ENCODE peak calls at places on chromosome 18, in four cellular contexts. J is naive thymus-derived CD4-positive, alpha-beta T cell; T is activated T-cell treated with anti-CD3 and anti-CD28 coated beads, Interleukin-2, amount 50 U/mL, for 72 hours; G is EL. B is an unnamed sample.

GRCh38 chr18:48529796-48530195 is 9.0 kb upstream of the CTIF start:
- DNase-seq in J (no peak), T (no peak), G (peak), B (no peak)

GRCh38 chr18:48940854-48941531 is 9.8 kb downstream of the SMAD7 start:
- DNase-seq in J (peak), T (peak), G (no peak), B (peak)

GRCh38 chr18:76384861-76385680 is 110.0 kb downstream of the ZNF516 start:
- DNase-seq in J (no peak), T (no peak), G (no peak), B (no peak)

GRCh38 chr18:69674921-69675405 is 272.7 kb downstream of the CD226 start:
- DNase-seq in J (no peak), T (no peak), G (no peak), B (no peak)

GRCh38 chr18:14086459-14087231 is 45.6 kb downstream of the ZNF519 start:
- DNase-seq in J (no peak), T (no peak), G (peak), B (no peak)

GRCh38 chr18:22650247-22650646 is 232.5 kb upstream of the CTAGE1 start:
- DNase-seq in J (no peak), T (no peak), G (no peak), B (no peak)

GRCh38 chr18:23438608-23439366 is 14.3 kb upstream of the RIOK3 start:
- DNase-seq in J (no peak), T (no peak), G (no peak), B (no peak)

GRCh38 chr18:79606621-79607331 is 72.8 kb upstream of the CTDP1 start:
- DNase-seq in J (no peak), T (no peak), G (no peak), B (no peak)

GRCh38 chr18:28127763-28128737 is 48.9 kb downstream of the CDH2 start:
- DNase-seq in J (no peak), T (no peak), G (peak), B (no peak)

GRCh38 chr18:58336605-58337004 is 292.3 kb downstream of the ALPK2 start:
- DNase-seq in J (no peak), T (no peak), G (no peak), B (no peak)

GRCh38 chr18:50560681-50561629 is 1.1 kb downstream of the MAPK4 start:
- DNase-seq in J (no peak), T (peak), G (no peak), B (no peak)

GRCh38 chr18:73895701-73896100 is 251.9 kb downstream of the FBXO15 start:
- DNase-seq in J (no peak), T (no peak), G (no peak), B (no peak)

GRCh38 chr18:22470141-22470510 is 52.4 kb upstream of the CTAGE1 start:
- DNase-seq in J (no peak), T (no peak), G (no peak), B (no peak)

GRCh38 chr18:79753391-79753851 is 44.3 kb upstream of the KCNG2 start:
- DNase-seq in J (no peak), T (no peak), G (no peak), B (no peak)

GRCh38 chr18:54330768-54331548 is 26.7 kb downstream of the STARD6 start:
- DNase-seq in J (no peak), T (no peak), G (no peak), B (no peak)

GRCh38 chr18:48989304-48990284 is 38.8 kb upstream of the SMAD7 start:
- DNase-seq in J (no peak), T (no peak), G (no peak), B (no peak)

GRCh38 chr18:25349926-25350560 is 1.9 kb downstream of the ZNF521 start:
- DNase-seq in J (no peak), T (no peak), G (peak), B (no peak)

GRCh38 chr18:78031991-78032390 is 782.3 kb downstream of the GALR1 start:
- DNase-seq in J (no peak), T (no peak), G (no peak), B (no peak)

GRCh38 chr18:73715228-73715670 is 432.4 kb downstream of the FBXO15 start:
- DNase-seq in J (no peak), T (no peak), G (no peak), B (no peak)

GRCh38 chr18:26765498-26765897 is 100.0 kb downstream of the AQP4 start:
- DNase-seq in J (no peak), T (no peak), G (no peak), B (no peak)

GRCh38 chr18:9595197-9595596 is 19.2 kb downstream of the PPP4R1 start:
- DNase-seq in J (no peak), T (no peak), G (peak), B (no peak)

GRCh38 chr18:9848170-9848854 is 37.5 kb upstream of the TXNDC2 start:
- DNase-seq in J (no peak), T (no peak), G (no peak), B (no peak)

GRCh38 chr18:41150316-41150715 is 804.7 kb upstream of the PIK3C3 start:
- DNase-seq in J (no peak), T (no peak), G (no peak), B (no peak)

GRCh38 chr18:50953822-50954221 is 14.0 kb upstream of the ELAC1 start:
- DNase-seq in J (no peak), T (no peak), G (no peak), B (no peak)

GRCh38 chr18:1296237-1296636 is 391.6 kb downstream of the ADCYAP1 start:
- DNase-seq in J (no peak), T (no peak), G (no peak), B (no peak)

GRCh38 chr18:23515911-23516546 is 12.7 kb downstream of the RMC1 start:
- DNase-seq in J (peak), T (peak), G (peak), B (peak)

B was measured in GM12878.